ENCODE peak calls at places on chromosomes 3 and 15, in six cellular contexts. Q is HCT116, C is GM12878, Z is endothelial cell of umbilical vein, V is SK-N-SH, U is K562. D is an unnamed sample.

GRCh38 chr3:82015241-82015640 is 253.8 kb upstream of the GBE1 start:
- DNase-seq in Q (no peak), C (no peak), Z (no peak), V (no peak), U (no peak), D (no peak)

GRCh38 chr3:13891492-13892073 is 11.7 kb upstream of the WNT7A start:
- DNase-seq in Q (no peak), C (no peak), Z (no peak), V (no peak), U (peak), D (no peak)

GRCh38 chr3:20637729-20638128 is 451.7 kb upstream of the SGO1 start:
- DNase-seq in Q (no peak), C (no peak), Z (no peak), V (no peak), U (no peak), D (no peak)

GRCh38 chr15:43903864-43904290 is 77.1 kb downstream of the WDR76 start:
- DNase-seq in Q (peak), C (peak), Z (peak), V (peak), U (peak), D (peak)

GRCh38 chr3:42746455-42747450 is 26.3 kb downstream of the CCDC13 start:
- DNase-seq in Q (no peak), C (no peak), Z (no peak), V (no peak), U (no peak), D (no peak)

GRCh38 chr15:32828507-32829186 is 110.8 kb downstream of the GREM1 start:
- DNase-seq in Q (no peak), C (no peak), Z (no peak), V (no peak), U (no peak), D (no peak)

GRCh38 chr3:126186271-126186670 is 5.9 kb upstream of the ALDH1L1 start:
- DNase-seq in Q (no peak), C (no peak), Z (no peak), V (no peak), U (no peak), D (no peak)

GRCh38 chr3:38782148-38782547 is 33.9 kb downstream of the SCN10A start:
- DNase-seq in Q (peak), C (no peak), Z (no peak), V (peak), U (no peak), D (no peak)

GRCh38 chr3:187291512-187292132 is at the start of gene MASP1:
- DNase-seq in Q (no peak), C (no peak), Z (no peak), V (no peak), U (no peak), D (no peak)

GRCh38 chr15:66080791-66081475 is 172.6 kb downstream of the MEGF11 start:
- DNase-seq in Q (no peak), C (no peak), Z (no peak), V (peak), U (peak), D (no peak)

GRCh38 chr3:111595239-111595638 is at the start of gene ZBED2:
- DNase-seq in Q (no peak), C (no peak), Z (no peak), V (no peak), U (no peak), D (no peak)

GRCh38 chr3:111594205-111594604 is 941 bp downstream of the ZBED2 start:
- DNase-seq in Q (no peak), C (no peak), Z (no peak), V (no peak), U (no peak), D (no peak)

GRCh38 chr3:111593666-111594065 is 1.5 kb downstream of the ZBED2 start:
- DNase-seq in Q (no peak), C (no peak), Z (no peak), V (no peak), U (no peak), D (no peak)

GRCh38 chr3:111596328-111596727 is 1.2 kb upstream of the ZBED2 start:
- DNase-seq in Q (no peak), C (no peak), Z (no peak), V (no peak), U (no peak), D (no peak)

DNA sequence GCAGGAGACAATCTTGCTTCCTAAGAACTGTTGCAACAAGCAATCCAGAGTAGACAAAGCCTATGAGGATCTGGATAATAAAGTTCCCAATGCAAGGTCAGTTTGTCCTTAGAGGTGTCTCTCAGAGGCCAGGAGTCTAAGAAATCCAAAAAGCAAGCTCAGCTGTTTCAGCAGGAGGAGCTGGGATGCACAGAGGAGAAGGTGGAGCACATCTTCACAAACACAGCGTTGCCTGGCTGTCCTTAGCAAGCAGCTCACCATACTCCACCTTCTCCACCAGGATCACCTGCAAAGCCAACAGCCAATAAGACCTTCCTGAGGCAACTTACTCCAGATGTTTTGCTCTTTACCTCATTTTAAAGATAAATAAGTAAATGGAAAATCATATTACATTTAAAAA is 365 bp downstream of the ZBED2 start:
- DNase-seq in Q (no peak), C (no peak), Z (no peak), V (no peak), U (no peak), D (no peak)
- H3K4me3 ChIP-seq in Q (peak), C (no peak), Z (no peak), V (no peak), U (no peak), D (no peak)

DNA sequence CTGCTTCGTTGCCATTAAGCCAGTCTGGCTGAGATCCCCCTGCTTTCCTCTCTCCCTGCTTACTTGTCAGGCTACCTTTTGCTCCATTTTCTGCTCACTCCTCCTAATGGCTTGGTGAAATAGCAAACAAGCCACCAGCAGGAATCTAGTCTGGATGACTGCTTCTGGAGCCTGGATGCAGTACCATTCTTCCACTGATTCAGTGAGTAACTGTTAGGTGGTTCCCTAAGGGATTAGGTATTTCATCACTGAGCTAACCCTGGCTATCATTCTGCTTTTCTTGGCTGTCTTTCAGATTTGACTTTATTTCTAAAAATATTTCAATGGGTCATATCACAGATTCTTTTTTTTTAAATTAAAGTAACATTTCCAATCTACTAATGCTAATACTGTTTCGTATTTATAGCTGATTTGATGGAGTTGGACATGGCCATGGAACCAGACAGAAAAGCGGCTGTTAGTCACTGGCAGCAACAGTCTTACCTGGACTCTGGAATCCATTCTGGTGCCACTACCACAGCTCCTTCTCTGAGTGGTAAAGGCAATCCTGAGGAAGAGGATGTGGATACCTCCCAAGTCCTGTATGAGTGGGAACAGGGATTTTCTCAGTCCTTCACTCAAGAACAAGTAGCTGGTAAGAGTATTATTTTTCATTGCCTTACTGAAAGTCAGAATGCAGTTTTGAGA is 25.0 kb downstream of the CTNNB1 start:
- DNase-seq in Q (no peak), C (no peak), Z (no peak), V (no peak), U (no peak), D (no peak)
- H3K9ac ChIP-seq in Q (no peak), C (no peak), Z (no peak), V (no peak), U (no peak), D (no peak)

GRCh38 chr3:190692256-190692655 is 170.2 kb downstream of the GMNC start:
- DNase-seq in Q (no peak), C (no peak), Z (no peak), V (no peak), U (no peak), D (no peak)
- TF ChIP-seq POLR2AphosphoS5 in Q (no peak), C (no peak), Z (no peak), V (no peak), U (no peak), D (no peak)

GRCh38 chr15:64635486-64635815 is 139.9 kb downstream of the RBPMS2 start:
- DNase-seq in Q (no peak), C (peak), Z (peak), V (peak), U (no peak), D (no peak)

GRCh38 chr15:64636101-64636500 is 139.3 kb downstream of the RBPMS2 start:
- DNase-seq in Q (no peak), C (no peak), Z (peak), V (no peak), U (no peak), D (no peak)

GRCh38 chr15:64633332-64633731 is 142.1 kb downstream of the RBPMS2 start:
- DNase-seq in Q (no peak), C (no peak), Z (no peak), V (no peak), U (no peak), D (no peak)

GRCh38 chr15:64634020-64634419 is 141.4 kb downstream of the RBPMS2 start:
- DNase-seq in Q (no peak), C (peak), Z (peak), V (no peak), U (no peak), D (no peak)

DNA sequence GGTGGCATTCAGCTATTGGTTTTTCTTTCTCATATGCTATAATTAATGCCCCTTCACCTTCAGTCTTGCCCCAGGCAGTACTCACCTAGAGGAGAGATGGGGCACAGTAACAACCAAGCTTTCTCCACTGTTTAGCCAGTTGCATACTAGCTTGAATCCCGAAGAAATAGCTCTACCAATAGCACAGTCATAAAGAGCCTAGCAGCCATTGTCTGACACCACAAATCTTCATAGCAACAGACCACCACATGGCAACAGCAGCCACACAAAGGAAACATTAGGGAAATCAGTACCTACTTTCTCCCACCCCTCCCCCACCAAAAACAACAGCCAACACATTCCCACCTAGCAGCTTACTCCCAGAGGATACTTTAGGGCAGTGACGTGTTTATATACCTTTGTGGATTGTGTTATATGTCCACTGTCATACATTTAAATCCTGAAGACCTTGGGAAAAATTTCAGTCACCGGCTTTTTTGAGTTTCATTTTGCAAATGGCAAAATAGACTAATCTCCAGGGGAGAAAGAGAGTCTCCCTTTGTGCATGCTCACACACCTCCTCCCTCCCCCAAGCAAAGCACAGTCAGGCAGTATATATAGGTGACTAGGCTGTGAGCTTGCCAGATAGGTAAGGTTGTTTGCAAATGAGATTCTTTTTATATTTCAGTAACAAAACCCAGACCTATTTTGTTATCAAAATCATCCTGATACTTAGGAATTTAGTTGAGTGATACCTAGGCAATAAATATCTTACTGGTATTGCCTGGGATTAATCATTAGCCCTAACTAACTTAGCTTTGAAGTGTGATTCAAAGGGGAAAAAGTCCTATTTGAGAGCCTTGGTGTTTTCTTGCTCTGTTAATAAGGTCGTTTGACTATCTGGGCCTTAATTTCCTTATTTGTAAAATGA is 140.6 kb downstream of the RBPMS2 start:
- DNase-seq in Q (no peak), C (peak), Z (peak), V (no peak), U (no peak), D (no peak)
- H3K4me3 ChIP-seq in Q (no peak), C (peak), Z (no peak), V (no peak), U (no peak), D (no peak)

D was measured in SK-N-MC.